ENCODE peak calls at places on chromosomes 3 and 15, in seven cellular contexts. J is stimulated activated CD8-positive, alpha-beta memory T cell treated with anti-CD3 and anti-CD28 coated beads, Interleukin-15, amount 100 ng/mL, for 1 hour; W is fibroblast of pulmonary artery; B is adrenal gland; R is activated naive CD8-positive, alpha-beta T cell treated with anti-CD3 and anti-CD28 coated beads for 36 hours; P is GM13977; M is heart right ventricle. U is an unnamed sample.
A peak's percentile ranks its signal among the peaks of the same experiment; 100 is the strongest.

GRCh38 chr3:184262166-184262926 is 993 bp upstream of the CAMK2N2 start:
- DNase-seq in J (no peak), W (peak; percentile 18), B (peak; percentile 92), R (peak; percentile 28), P (no peak), M (no peak), U (no peak)

GRCh38 chr15:70158309-70158995 is 60.7 kb upstream of the TLE3 start:
- DNase-seq in J (no peak), W (no peak), B (no peak), R (no peak), P (no peak), M (no peak), U (no peak)

GRCh38 chr15:89379818-89380217 is 45.2 kb upstream of the POLG start:
- DNase-seq in J (no peak), W (no peak), B (no peak), R (no peak), P (no peak), M (no peak), U (no peak)

GRCh38 chr3:59559721-59560514 is 510.1 kb upstream of the CFAP20DC start:
- DNase-seq in J (no peak), W (peak; percentile 90), B (no peak), R (peak; percentile 19), P (no peak), M (no peak), U (peak; percentile 92)

GRCh38 chr15:23395030-23395692 is 40.6 kb downstream of the GOLGA8S start:
- DNase-seq in J (no peak), W (no peak), B (peak; percentile 39), R (no peak), P (no peak), M (no peak), U (no peak)

GRCh38 chr3:14472471-14473351 is 67.4 kb downstream of the GRIP2 start:
- DNase-seq in J (no peak), W (peak; percentile 85), B (peak; percentile 89), R (no peak), P (no peak), M (no peak), U (peak; percentile 88)

GRCh38 chr3:27224197-27224596 is 145.0 kb downstream of the NEK10 start:
- DNase-seq in J (no peak), W (peak; percentile 15), B (no peak), R (no peak), P (no peak), M (peak; percentile 9), U (no peak)

GRCh38 chr3:14347110-14347509 is 55.3 kb upstream of the SLC6A6 start:
- DNase-seq in J (no peak), W (no peak), B (no peak), R (no peak), P (no peak), M (no peak), U (no peak)

GRCh38 chr15:20341901-20342605 is 199.5 kb downstream of the GOLGA6L6 start:
- DNase-seq in J (no peak), W (peak; percentile 30), B (peak; percentile 73), R (no peak), P (peak; percentile 41), M (peak; percentile 73), U (no peak)

GRCh38 chr3:4528802-4529201 is 35.7 kb downstream of the ITPR1 start:
- DNase-seq in J (no peak), W (peak; percentile 54), B (no peak), R (no peak), P (no peak), M (no peak), U (no peak)

GRCh38 chr3:40871411-40871810 is 327.9 kb upstream of the CTNNB1 start:
- DNase-seq in J (no peak), W (no peak), B (no peak), R (no peak), P (no peak), M (no peak), U (no peak)

GRCh38 chr3:11850003-11850402 is 3.3 kb upstream of the TAMM41 start:
- DNase-seq in J (no peak), W (no peak), B (no peak), R (no peak), P (no peak), M (no peak), U (no peak)